ENCODE peak calls at places on chromosomes 1 and 21, in five cellular contexts. L is K562, F is IMR-90, I is SK-N-SH, B is A549. M is an unnamed sample.

GRCh38 chr1:17403081-17403480 is 31.1 kb downstream of the PADI6 start:
- DNase-seq in L (no peak), F (no peak), I (no peak), B (no peak), M (no peak)

GRCh38 chr1:57086141-57086540 is 120.3 kb upstream of the C8B start:
- DNase-seq in L (no peak), F (no peak), I (no peak), B (no peak), M (no peak)

GRCh38 chr1:216600730-216601426 is 122.4 kb downstream of the ESRRG start:
- DNase-seq in L (no peak), F (peak; percentile 78), I (peak; percentile 88), B (peak; percentile 81), M (no peak)

GRCh38 chr1:98653186-98653585 is 8.3 kb upstream of the SNX7 start:
- DNase-seq in L (no peak), F (peak; percentile 48), I (no peak), B (no peak), M (no peak)

GRCh38 chr1:180919183-180919700 is 6.5 kb downstream of the KIAA1614 start:
- DNase-seq in L (no peak), F (no peak), I (no peak), B (no peak), M (no peak)

GRCh38 chr1:202076050-202076511 is 46.6 kb upstream of the GPR37L1 start:
- DNase-seq in L (peak; percentile 82), F (no peak), I (peak; percentile 73), B (no peak), M (no peak)

GRCh38 chr1:30358510-30358909 is 364.9 kb downstream of the MATN1 start:
- DNase-seq in L (no peak), F (no peak), I (no peak), B (no peak), M (no peak)

GRCh38 chr1:181483084-181483559 is at the start of gene CACNA1E:
- DNase-seq in L (no peak), F (no peak), I (no peak), B (no peak), M (no peak)

GRCh38 chr1:155188268-155188667 is 14.6 kb downstream of the TRIM46 start:
- DNase-seq in L (no peak), F (no peak), I (no peak), B (no peak), M (no peak)

GRCh38 chr1:53734650-53735211 is 4.2 kb downstream of the GLIS1 start:
- DNase-seq in L (no peak), F (peak; percentile 94), I (no peak), B (no peak), M (no peak)

GRCh38 chr1:198121058-198121829 is 35.6 kb upstream of the NEK7 start:
- DNase-seq in L (peak; percentile 11), F (peak; percentile 92), I (no peak), B (peak; percentile 87), M (no peak)

GRCh38 chr1:35657851-35658250 is 16.5 kb upstream of the PSMB2 start:
- DNase-seq in L (no peak), F (no peak), I (no peak), B (no peak), M (no peak)
- TF ChIP-seq RCOR1 in L (no peak), F (no peak), I (no peak), B (no peak), M (no peak)

GRCh38 chr21:41767606-41768370 is 936 bp upstream of the RIPK4 start:
- DNase-seq in L (no peak), F (peak; percentile 17), I (no peak), B (peak; percentile 50), M (no peak)
- TF ChIP-seq RCOR1 in L (no peak), F (no peak), I (no peak), B (no peak), M (no peak)

GRCh38 chr1:39387452-39387851 is 104.0 kb upstream of the BMP8A start:
- DNase-seq in L (peak; percentile 53), F (peak; percentile 94), I (no peak), B (peak; percentile 65), M (no peak)
- TF ChIP-seq RCOR1 in L (no peak), F (peak; percentile 57), I (no peak), B (no peak), M (no peak)

GRCh38 chr1:14517813-14518180 is 80.7 kb upstream of the KAZN start:
- DNase-seq in L (no peak), F (no peak), I (no peak), B (no peak), M (no peak)

GRCh38 chr1:14519976-14520375 is 78.5 kb upstream of the KAZN start:
- DNase-seq in L (no peak), F (peak; percentile 40), I (no peak), B (no peak), M (no peak)

GRCh38 chr1:14520514-14521163 is 77.8 kb upstream of the KAZN start:
- DNase-seq in L (no peak), F (no peak), I (no peak), B (no peak), M (peak; percentile 74)

GRCh38 chr1:14514760-14515159 is 83.7 kb upstream of the KAZN start:
- DNase-seq in L (no peak), F (no peak), I (no peak), B (no peak), M (no peak)

DNA sequence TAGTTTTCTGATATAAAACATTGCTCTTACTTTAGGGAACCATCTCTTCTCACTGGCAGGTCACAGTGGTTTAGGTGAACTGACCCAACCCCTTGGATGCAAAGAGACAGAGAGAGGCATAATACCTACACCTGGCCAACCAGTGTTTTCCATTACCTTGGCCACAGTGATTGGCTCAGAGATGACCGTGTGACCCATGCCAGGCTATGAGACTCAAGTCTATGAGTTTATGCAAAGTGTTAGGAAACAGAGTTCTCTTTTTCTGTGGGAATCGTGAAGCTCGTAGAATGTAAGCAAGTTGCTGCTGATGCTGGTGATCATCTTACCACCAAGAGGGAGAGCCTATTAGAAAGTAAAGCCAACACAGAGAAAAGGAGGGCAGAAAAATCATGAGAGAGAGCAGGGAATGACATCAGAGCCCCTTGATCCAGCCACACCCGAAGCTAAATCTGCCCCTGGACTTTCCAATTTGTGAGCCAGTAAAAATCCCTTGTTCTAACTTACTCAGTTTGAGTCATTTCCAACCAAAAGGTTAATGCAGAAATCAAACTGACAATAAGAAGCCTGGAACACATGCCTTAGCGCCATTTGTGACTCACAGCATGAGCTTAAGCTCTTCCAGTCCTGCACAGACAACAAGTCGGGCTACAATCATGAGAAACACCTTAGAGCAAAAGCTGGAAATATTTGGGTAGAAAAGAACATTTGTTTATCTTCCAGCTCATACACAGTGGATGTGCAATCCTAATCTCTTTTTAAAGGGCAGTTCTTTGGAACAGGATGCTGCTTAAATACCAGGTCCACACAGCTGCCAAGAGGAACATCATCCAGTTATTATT is 81.3 kb upstream of the KAZN start:
- DNase-seq in L (no peak), F (peak; percentile 92), I (no peak), B (no peak), M (peak; percentile 69)
- TF ChIP-seq RCOR1 in L (no peak), F (no peak), I (no peak), B (no peak), M (no peak)

GRCh38 chr1:24416666-24417391 is 1.2 kb downstream of the NIPAL3 start:
- DNase-seq in L (peak; percentile 53), F (peak; percentile 100), I (no peak), B (no peak), M (peak; percentile 34)
- TF ChIP-seq RCOR1 in L (no peak), F (peak; percentile 76), I (no peak), B (no peak), M (no peak)

GRCh38 chr1:19374926-19375325 is 62.8 kb downstream of the SLC66A1 start:
- DNase-seq in L (no peak), F (no peak), I (no peak), B (no peak), M (no peak)
- TF ChIP-seq RCOR1 in L (no peak), F (no peak), I (no peak), B (no peak), M (no peak)

DNA sequence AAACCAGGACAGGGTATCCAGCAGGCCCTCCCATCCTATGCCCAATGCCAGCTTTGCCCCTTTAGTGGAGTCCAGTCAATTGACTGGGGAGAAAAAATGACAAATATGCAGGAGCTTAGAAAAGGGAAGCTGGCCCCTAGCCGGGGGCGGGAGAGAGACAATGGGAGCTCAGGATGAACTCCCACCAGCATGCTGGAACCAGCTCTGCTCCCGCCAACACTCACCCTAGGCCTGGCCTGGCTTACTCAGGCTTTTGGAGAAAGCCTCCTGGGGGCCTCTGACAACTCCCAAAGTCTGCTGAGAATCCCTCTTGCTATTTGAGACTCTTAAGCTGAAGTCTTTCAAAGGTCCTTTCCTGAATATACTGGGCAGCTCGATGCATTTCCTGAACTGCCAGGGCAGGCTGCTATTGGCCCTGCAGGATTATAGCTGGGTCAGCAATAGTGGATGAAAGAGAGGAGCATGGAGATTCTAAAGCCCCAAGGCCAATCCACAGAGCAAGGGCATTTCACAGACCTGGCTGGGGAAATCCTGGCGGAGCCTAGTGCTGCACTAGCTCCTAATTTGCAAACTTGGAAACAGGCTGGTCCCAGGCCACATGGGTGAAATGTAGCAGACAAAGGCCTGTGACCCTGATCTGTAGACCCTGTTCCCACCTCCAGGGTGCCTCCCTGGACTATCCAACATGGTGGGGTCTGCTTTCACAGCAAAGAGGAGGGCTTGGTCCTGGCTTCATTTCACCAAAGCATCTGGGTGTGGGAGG is 35.7 kb upstream of the CLSTN1 start:
- DNase-seq in L (no peak), F (peak; percentile 15), I (no peak), B (no peak), M (no peak)
- TF ChIP-seq RCOR1 in L (no peak), F (no peak), I (no peak), B (no peak), M (no peak)

GRCh38 chr21:16085436-16085835 is 355.7 kb downstream of the USP25 start:
- DNase-seq in L (no peak), F (peak; percentile 39), I (no peak), B (no peak), M (no peak)
- TF ChIP-seq RCOR1 in L (no peak), F (no peak), I (no peak), B (no peak), M (no peak)

M was measured in GM12878.